ENCODE peak calls at places on chromosome 3, in seven cellular contexts. One of them, this sample, is unnamed.

GRCh38 chr3:138314751-138315150 is 14.9 kb downstream of the NME9 start:
- DNase-seq in gastrocnemius medialis: no peak
- DNase-seq in A549: no peak
- DNase-seq in mesendoderm: no peak
- DNase-seq in hepatocyte: no peak
- DNase-seq in dorsolateral prefrontal cortex: no peak
- DNase-seq in lower lobe of right lung: no peak
- DNase-seq in this sample: no peak

GRCh38 chr3:174275336-174275735 is 583.8 kb upstream of the NAALADL2 start:
- DNase-seq in gastrocnemius medialis: no peak
- DNase-seq in A549: no peak
- DNase-seq in mesendoderm: no peak
- DNase-seq in hepatocyte: no peak
- DNase-seq in dorsolateral prefrontal cortex: no peak
- DNase-seq in lower lobe of right lung: no peak
- DNase-seq in this sample: no peak

GRCh38 chr3:66393486-66394260 is 107.1 kb downstream of the LRIG1 start:
- DNase-seq in gastrocnemius medialis: no peak
- DNase-seq in A549: no peak
- DNase-seq in mesendoderm: no peak
- DNase-seq in hepatocyte: no peak
- DNase-seq in dorsolateral prefrontal cortex: no peak
- DNase-seq in lower lobe of right lung: no peak
- DNase-seq in this sample: no peak

GRCh38 chr3:128988286-128988685 is 5.6 kb downstream of the CFAP92 start:
- DNase-seq in gastrocnemius medialis: no peak
- DNase-seq in A549: no peak
- DNase-seq in mesendoderm: no peak
- DNase-seq in hepatocyte: no peak
- DNase-seq in dorsolateral prefrontal cortex: no peak
- DNase-seq in lower lobe of right lung: no peak
- DNase-seq in this sample: no peak

GRCh38 chr3:194640829-194641228 is 7.6 kb upstream of the TMEM44 start:
- DNase-seq in gastrocnemius medialis: no peak
- DNase-seq in A549: no peak
- DNase-seq in mesendoderm: peak
- DNase-seq in hepatocyte: no peak
- DNase-seq in dorsolateral prefrontal cortex: no peak
- DNase-seq in lower lobe of right lung: no peak
- DNase-seq in this sample: no peak

GRCh38 chr3:141307351-141308059 is 60.8 kb upstream of the ZBTB38 start:
- DNase-seq in gastrocnemius medialis: no peak
- DNase-seq in A549: no peak
- DNase-seq in mesendoderm: no peak
- DNase-seq in hepatocyte: no peak
- DNase-seq in dorsolateral prefrontal cortex: no peak
- DNase-seq in lower lobe of right lung: no peak
- DNase-seq in this sample: no peak

GRCh38 chr3:188349276-188349962 is 195.5 kb downstream of the LPP start:
- DNase-seq in gastrocnemius medialis: no peak
- DNase-seq in A549: no peak
- DNase-seq in mesendoderm: peak
- DNase-seq in hepatocyte: no peak
- DNase-seq in dorsolateral prefrontal cortex: no peak
- DNase-seq in lower lobe of right lung: no peak
- DNase-seq in this sample: no peak

GRCh38 chr3:128364291-128364690 is 102.4 kb downstream of the DNAJB8 start:
- DNase-seq in gastrocnemius medialis: no peak
- DNase-seq in A549: no peak
- DNase-seq in mesendoderm: no peak
- DNase-seq in hepatocyte: no peak
- DNase-seq in dorsolateral prefrontal cortex: no peak
- DNase-seq in lower lobe of right lung: no peak
- DNase-seq in this sample: no peak

GRCh38 chr3:140388525-140388924 is 289.3 kb upstream of the TRIM42 start:
- DNase-seq in gastrocnemius medialis: no peak
- DNase-seq in A549: no peak
- DNase-seq in mesendoderm: no peak
- DNase-seq in hepatocyte: no peak
- DNase-seq in dorsolateral prefrontal cortex: no peak
- DNase-seq in lower lobe of right lung: no peak
- DNase-seq in this sample: no peak

GRCh38 chr3:119184808-119185690 is 11.7 kb downstream of the UPK1B start:
- DNase-seq in gastrocnemius medialis: no peak
- DNase-seq in A549: peak
- DNase-seq in mesendoderm: no peak
- DNase-seq in hepatocyte: peak
- DNase-seq in dorsolateral prefrontal cortex: no peak
- DNase-seq in lower lobe of right lung: no peak
- DNase-seq in this sample: no peak

GRCh38 chr3:86837871-86838270 is 153.1 kb downstream of the VGLL3 start:
- DNase-seq in gastrocnemius medialis: no peak
- DNase-seq in A549: no peak
- DNase-seq in mesendoderm: no peak
- DNase-seq in hepatocyte: no peak
- DNase-seq in dorsolateral prefrontal cortex: no peak
- DNase-seq in lower lobe of right lung: no peak
- DNase-seq in this sample: no peak

GRCh38 chr3:115766587-115767492 is 143.5 kb downstream of the GAP43 start:
- DNase-seq in gastrocnemius medialis: no peak
- DNase-seq in A549: no peak
- DNase-seq in mesendoderm: peak
- DNase-seq in hepatocyte: no peak
- DNase-seq in dorsolateral prefrontal cortex: no peak
- DNase-seq in lower lobe of right lung: no peak
- DNase-seq in this sample: no peak

GRCh38 chr3:54755746-54756145 is 172.1 kb downstream of the LRTM1 start:
- DNase-seq in gastrocnemius medialis: no peak
- DNase-seq in A549: no peak
- DNase-seq in mesendoderm: no peak
- DNase-seq in hepatocyte: no peak
- DNase-seq in dorsolateral prefrontal cortex: no peak
- DNase-seq in lower lobe of right lung: no peak
- DNase-seq in this sample: no peak

GRCh38 chr3:192364296-192364695 is 363.0 kb downstream of the FGF12 start:
- DNase-seq in gastrocnemius medialis: no peak
- DNase-seq in A549: no peak
- DNase-seq in mesendoderm: no peak
- DNase-seq in hepatocyte: no peak
- DNase-seq in dorsolateral prefrontal cortex: no peak
- DNase-seq in lower lobe of right lung: no peak
- DNase-seq in this sample: no peak

GRCh38 chr3:170717410-170718402 is 131.8 kb upstream of the SLC7A14 start:
- DNase-seq in gastrocnemius medialis: no peak
- DNase-seq in A549: no peak
- DNase-seq in mesendoderm: no peak
- DNase-seq in hepatocyte: no peak
- DNase-seq in dorsolateral prefrontal cortex: no peak
- DNase-seq in lower lobe of right lung: peak
- DNase-seq in this sample: no peak

GRCh38 chr3:168220609-168221008 is 124.9 kb upstream of the GOLIM4 start:
- DNase-seq in gastrocnemius medialis: no peak
- DNase-seq in A549: no peak
- DNase-seq in mesendoderm: no peak
- DNase-seq in hepatocyte: no peak
- DNase-seq in dorsolateral prefrontal cortex: peak
- DNase-seq in lower lobe of right lung: no peak
- DNase-seq in this sample: no peak

GRCh38 chr3:115092220-115092791 is 54.8 kb downstream of the ZBTB20 start:
- DNase-seq in gastrocnemius medialis: peak
- DNase-seq in A549: peak
- DNase-seq in mesendoderm: peak
- DNase-seq in hepatocyte: peak
- DNase-seq in dorsolateral prefrontal cortex: peak
- DNase-seq in lower lobe of right lung: peak
- DNase-seq in this sample: peak

GRCh38 chr3:185270262-185270955 is 16.6 kb upstream of the EHHADH start:
- DNase-seq in gastrocnemius medialis: no peak
- DNase-seq in A549: peak
- DNase-seq in mesendoderm: peak
- DNase-seq in hepatocyte: peak
- DNase-seq in dorsolateral prefrontal cortex: no peak
- DNase-seq in lower lobe of right lung: no peak
- DNase-seq in this sample: no peak

GRCh38 chr3:67329358-67329757 is 325.1 kb downstream of the SUCLG2 start:
- DNase-seq in gastrocnemius medialis: no peak
- DNase-seq in A549: no peak
- DNase-seq in mesendoderm: peak
- DNase-seq in hepatocyte: peak
- DNase-seq in dorsolateral prefrontal cortex: no peak
- DNase-seq in lower lobe of right lung: no peak
- DNase-seq in this sample: no peak

GRCh38 chr3:113260980-113261920 is 49.9 kb downstream of the BOC start:
- DNase-seq in gastrocnemius medialis: no peak
- DNase-seq in A549: no peak
- DNase-seq in mesendoderm: no peak
- DNase-seq in hepatocyte: no peak
- DNase-seq in dorsolateral prefrontal cortex: no peak
- DNase-seq in lower lobe of right lung: no peak
- DNase-seq in this sample: no peak

GRCh38 chr3:97993526-97993925 is 21.3 kb upstream of the RIOX2 start:
- DNase-seq in gastrocnemius medialis: no peak
- DNase-seq in A549: no peak
- DNase-seq in mesendoderm: no peak
- DNase-seq in hepatocyte: no peak
- DNase-seq in dorsolateral prefrontal cortex: no peak
- DNase-seq in lower lobe of right lung: no peak
- DNase-seq in this sample: no peak

GRCh38 chr3:115100806-115101205 is 46.3 kb downstream of the ZBTB20 start:
- DNase-seq in gastrocnemius medialis: no peak
- DNase-seq in A549: no peak
- DNase-seq in mesendoderm: no peak
- DNase-seq in hepatocyte: no peak
- DNase-seq in dorsolateral prefrontal cortex: no peak
- DNase-seq in lower lobe of right lung: no peak
- DNase-seq in this sample: no peak

GRCh38 chr3:195869413-195870001 is 38.8 kb downstream of the TNK2 start:
- DNase-seq in gastrocnemius medialis: no peak
- DNase-seq in A549: no peak
- DNase-seq in mesendoderm: no peak
- DNase-seq in hepatocyte: no peak
- DNase-seq in dorsolateral prefrontal cortex: no peak
- DNase-seq in lower lobe of right lung: no peak
- DNase-seq in this sample: no peak

GRCh38 chr3:121477589-121477988 is 68.2 kb downstream of the POLQ start:
- DNase-seq in gastrocnemius medialis: no peak
- DNase-seq in A549: no peak
- DNase-seq in mesendoderm: peak
- DNase-seq in hepatocyte: no peak
- DNase-seq in dorsolateral prefrontal cortex: no peak
- DNase-seq in lower lobe of right lung: no peak
- DNase-seq in this sample: no peak

GRCh38 chr3:194312743-194313281 is 38.3 kb downstream of the CPN2 start:
- DNase-seq in gastrocnemius medialis: no peak
- DNase-seq in A549: no peak
- DNase-seq in mesendoderm: no peak
- DNase-seq in hepatocyte: peak
- DNase-seq in dorsolateral prefrontal cortex: peak
- DNase-seq in lower lobe of right lung: no peak
- DNase-seq in this sample: no peak

GRCh38 chr3:189530822-189531221 is 100.4 kb upstream of the TP63 start:
- DNase-seq in gastrocnemius medialis: no peak
- DNase-seq in A549: no peak
- DNase-seq in mesendoderm: no peak
- DNase-seq in hepatocyte: no peak
- DNase-seq in dorsolateral prefrontal cortex: no peak
- DNase-seq in lower lobe of right lung: no peak
- DNase-seq in this sample: no peak

GRCh38 chr3:7504886-7505775 is 644.2 kb downstream of the GRM7 start:
- DNase-seq in gastrocnemius medialis: no peak
- DNase-seq in A549: peak
- DNase-seq in mesendoderm: peak
- DNase-seq in hepatocyte: peak
- DNase-seq in dorsolateral prefrontal cortex: no peak
- DNase-seq in lower lobe of right lung: no peak
- DNase-seq in this sample: no peak

DNA sequence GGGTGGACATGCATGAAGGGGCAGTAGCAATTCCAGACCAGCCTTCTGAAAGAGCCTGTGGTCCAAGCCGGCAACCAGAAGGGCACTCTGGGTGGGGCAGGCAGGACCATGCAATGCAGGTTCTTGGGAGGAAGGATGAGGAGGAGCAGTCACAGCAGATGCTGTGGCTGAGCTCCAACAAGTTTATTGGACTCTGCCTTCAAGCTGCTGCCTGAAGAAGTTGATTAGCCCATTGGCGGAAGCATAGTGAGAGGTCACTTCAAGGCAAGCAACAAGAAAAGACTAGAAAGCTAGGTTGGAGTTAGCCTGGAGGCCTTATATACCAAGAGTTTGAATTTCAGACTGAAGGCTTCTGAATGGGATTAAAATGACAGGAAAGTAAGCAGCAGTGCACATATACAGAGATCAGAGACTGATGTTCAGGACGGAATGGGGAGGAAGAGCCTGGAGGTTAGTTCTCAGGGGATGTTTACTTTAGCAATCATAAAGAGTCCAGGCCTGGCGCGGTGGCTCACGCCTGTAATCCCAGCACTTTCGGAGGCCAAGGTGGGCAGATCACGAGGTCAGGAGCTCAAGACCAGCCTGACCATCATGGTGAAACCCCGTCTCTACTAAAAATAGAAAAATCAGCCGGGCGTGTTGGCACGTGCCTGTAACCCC is 39.9 kb downstream of the SFMBT1 start:
- DNase-seq in gastrocnemius medialis: no peak
- DNase-seq in A549: no peak
- DNase-seq in mesendoderm: no peak
- DNase-seq in hepatocyte: no peak
- DNase-seq in dorsolateral prefrontal cortex: no peak
- DNase-seq in lower lobe of right lung: no peak
- DNase-seq in this sample: no peak
- H3K27ac ChIP-seq in gastrocnemius medialis: no peak
- H3K27ac ChIP-seq in A549: no peak
- H3K27ac ChIP-seq in mesendoderm: no peak
- H3K27ac ChIP-seq in hepatocyte: no peak
- H3K27ac ChIP-seq in dorsolateral prefrontal cortex: no peak
- H3K27ac ChIP-seq in lower lobe of right lung: no peak
- H3K27ac ChIP-seq in this sample: no peak

GRCh38 chr3:151539599-151539998 is 78.7 kb upstream of the IGSF10 start:
- DNase-seq in gastrocnemius medialis: no peak
- DNase-seq in A549: no peak
- DNase-seq in mesendoderm: no peak
- DNase-seq in hepatocyte: no peak
- DNase-seq in dorsolateral prefrontal cortex: no peak
- DNase-seq in lower lobe of right lung: no peak
- DNase-seq in this sample: no peak
- H3K27ac ChIP-seq in gastrocnemius medialis: no peak
- H3K27ac ChIP-seq in A549: no peak
- H3K27ac ChIP-seq in mesendoderm: no peak
- H3K27ac ChIP-seq in hepatocyte: no peak
- H3K27ac ChIP-seq in dorsolateral prefrontal cortex: no peak
- H3K27ac ChIP-seq in lower lobe of right lung: peak
- H3K27ac ChIP-seq in this sample: no peak

GRCh38 chr3:18424862-18425640 is at the start of gene SATB1:
- DNase-seq in gastrocnemius medialis: peak
- DNase-seq in A549: no peak
- DNase-seq in mesendoderm: peak
- DNase-seq in hepatocyte: peak
- DNase-seq in dorsolateral prefrontal cortex: peak
- DNase-seq in lower lobe of right lung: peak
- DNase-seq in this sample: peak
- H3K27ac ChIP-seq in gastrocnemius medialis: peak
- H3K27ac ChIP-seq in A549: no peak
- H3K27ac ChIP-seq in mesendoderm: peak
- H3K27ac ChIP-seq in hepatocyte: peak
- H3K27ac ChIP-seq in dorsolateral prefrontal cortex: peak
- H3K27ac ChIP-seq in lower lobe of right lung: peak
- H3K27ac ChIP-seq in this sample: peak

GRCh38 chr3:40505599-40506462 is at the start of gene ZNF620:
- DNase-seq in gastrocnemius medialis: peak
- DNase-seq in A549: peak
- DNase-seq in mesendoderm: peak
- DNase-seq in hepatocyte: peak
- DNase-seq in dorsolateral prefrontal cortex: peak
- DNase-seq in lower lobe of right lung: peak
- DNase-seq in this sample: peak
- H3K27ac ChIP-seq in gastrocnemius medialis: peak
- H3K27ac ChIP-seq in A549: peak
- H3K27ac ChIP-seq in mesendoderm: peak
- H3K27ac ChIP-seq in hepatocyte: peak
- H3K27ac ChIP-seq in dorsolateral prefrontal cortex: peak
- H3K27ac ChIP-seq in lower lobe of right lung: peak
- H3K27ac ChIP-seq in this sample: peak